ENCODE peak calls at places on chromosomes 11 and 22, in seven cellular contexts. W is HCT116, T is K562, F is SK-N-SH, S is GM12878, O is H1, A is HepG2. N is an unnamed sample.

GRCh38 chr11:15748107-15748506 is 608.2 kb downstream of the SOX6 start:
- DNase-seq in W (no peak), T (no peak), F (no peak), S (no peak), O (no peak), A (no peak), N (no peak)

GRCh38 chr22:39300198-39300830 is 19.1 kb downstream of the RPL3 start:
- DNase-seq in W (no peak), T (no peak), F (no peak), S (no peak), O (no peak), A (no peak), N (peak; percentile 68)

GRCh38 chr22:35914665-35915476 is 113.8 kb downstream of the RBFOX2 start:
- DNase-seq in W (peak; percentile 80), T (peak; percentile 50), F (peak; percentile 62), S (no peak), O (peak; percentile 51), A (peak; percentile 91), N (peak; percentile 18)

GRCh38 chr22:27564806-27565205 is 236.8 kb downstream of the MN1 start:
- DNase-seq in W (no peak), T (no peak), F (no peak), S (no peak), O (no peak), A (no peak), N (no peak)

GRCh38 chr11:47259178-47259977 is 1.6 kb downstream of the NR1H3 start:
- DNase-seq in W (no peak), T (no peak), F (peak; percentile 74), S (no peak), O (peak; percentile 85), A (peak; percentile 46), N (peak; percentile 71)

GRCh38 chr11:116580828-116581227 is 192.0 kb downstream of the BUD13 start:
- DNase-seq in W (no peak), T (no peak), F (no peak), S (no peak), O (peak; percentile 77), A (no peak), N (no peak)

GRCh38 chr11:14687943-14688627 is 44.5 kb downstream of the PDE3B start:
- DNase-seq in W (no peak), T (no peak), F (no peak), S (no peak), O (no peak), A (peak; percentile 54), N (peak; percentile 7)

GRCh38 chr22:40404251-40405177 is 34.1 kb downstream of the SGSM3 start:
- DNase-seq in W (no peak), T (no peak), F (no peak), S (no peak), O (no peak), A (no peak), N (no peak)

GRCh38 chr11:93936416-93936815 is 84.7 kb upstream of the HEPHL1 start:
- DNase-seq in W (no peak), T (no peak), F (peak; percentile 70), S (no peak), O (no peak), A (no peak), N (no peak)

GRCh38 chr22:22848364-22848866 is 39.2 kb upstream of the IGLL5 start:
- DNase-seq in W (peak; percentile 56), T (peak; percentile 99), F (peak; percentile 63), S (no peak), O (peak; percentile 88), A (peak; percentile 50), N (peak; percentile 70)

GRCh38 chr11:84136926-84137325 is 850.8 kb upstream of the CCDC90B start:
- DNase-seq in W (no peak), T (no peak), F (no peak), S (no peak), O (no peak), A (no peak), N (no peak)

GRCh38 chr22:35446365-35446764 is 46.4 kb downstream of the MCM5 start:
- DNase-seq in W (no peak), T (no peak), F (no peak), S (no peak), O (no peak), A (no peak), N (no peak)

GRCh38 chr22:17779286-17780115 is 5.2 kb upstream of the BID start:
- DNase-seq in W (no peak), T (peak; percentile 50), F (no peak), S (peak; percentile 83), O (no peak), A (no peak), N (no peak)

GRCh38 chr22:46111645-46112306 is 38.5 kb upstream of the PPARA start:
- DNase-seq in W (no peak), T (no peak), F (no peak), S (no peak), O (no peak), A (no peak), N (no peak)

GRCh38 chr11:16001899-16002426 is 354.4 kb downstream of the SOX6 start:
- DNase-seq in W (peak; percentile 10), T (no peak), F (no peak), S (no peak), O (no peak), A (peak; percentile 92), N (no peak)

GRCh38 chr22:37483594-37484114 is 2.5 kb downstream of the MFNG start:
- DNase-seq in W (no peak), T (no peak), F (no peak), S (no peak), O (no peak), A (peak; percentile 11), N (no peak)

GRCh38 chr11:75562836-75563484 is 907 bp downstream of the SERPINH1 start:
- DNase-seq in W (no peak), T (peak; percentile 60), F (peak; percentile 64), S (no peak), O (peak; percentile 79), A (no peak), N (peak; percentile 67)

GRCh38 chr11:128361451-128362020 is 225.8 kb downstream of the ETS1 start:
- DNase-seq in W (no peak), T (no peak), F (no peak), S (no peak), O (no peak), A (no peak), N (no peak)

GRCh38 chr11:134519788-134520187 is 107.7 kb upstream of the B3GAT1 start:
- DNase-seq in W (no peak), T (no peak), F (no peak), S (no peak), O (no peak), A (no peak), N (no peak)

GRCh38 chr11:65290448-65291165 is 24.1 kb upstream of the CDC42EP2 start:
- DNase-seq in W (no peak), T (peak; percentile 34), F (no peak), S (peak; percentile 69), O (no peak), A (no peak), N (no peak)

GRCh38 chr11:122115520-122116343 is at the start of gene BLID:
- DNase-seq in W (no peak), T (no peak), F (no peak), S (no peak), O (peak; percentile 74), A (peak; percentile 7), N (peak; percentile 49)

GRCh38 chr11:68780829-68781228 is 29.5 kb upstream of the TESMIN start:
- DNase-seq in W (peak; percentile 4), T (peak; percentile 90), F (peak; percentile 54), S (no peak), O (peak; percentile 89), A (no peak), N (no peak)

DNA sequence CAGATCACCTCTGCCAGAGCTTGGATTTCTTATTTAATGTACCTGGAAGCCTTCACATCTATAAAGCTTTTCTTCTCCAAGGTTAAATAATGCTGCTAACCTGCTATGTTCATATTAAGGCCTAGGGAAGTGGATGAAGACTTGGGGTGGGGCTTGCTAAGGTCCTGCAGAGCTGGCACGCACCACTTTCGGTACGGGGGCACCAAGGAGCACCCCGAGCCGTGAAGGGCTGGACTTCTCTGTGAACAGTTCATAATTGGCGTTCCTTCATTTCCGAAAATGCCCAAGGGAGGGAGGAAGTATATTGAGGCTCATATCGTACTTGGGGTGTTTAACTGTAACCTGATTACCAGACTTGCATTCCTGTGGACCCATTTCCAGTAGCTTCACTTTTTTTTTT is 59.6 kb downstream of the ST14 start:
- DNase-seq in W (no peak), T (no peak), F (no peak), S (no peak), O (peak; percentile 37), A (no peak), N (no peak)
- TF ChIP-seq JUND in W (no peak), T (no peak), F (no peak), S (no peak), O (no peak), A (no peak), N (no peak)

GRCh38 chr11:117930668-117931330 is 1.6 kb upstream of the TMPRSS13 start:
- DNase-seq in W (no peak), T (no peak), F (no peak), S (no peak), O (no peak), A (no peak), N (no peak)
- TF ChIP-seq JUND in W (no peak), T (no peak), F (no peak), S (no peak), O (no peak), A (no peak), N (no peak)

GRCh38 chr11:44931466-44931865 is 19.2 kb downstream of the TP53I11 start:
- DNase-seq in W (no peak), T (no peak), F (no peak), S (no peak), O (no peak), A (no peak), N (no peak)

GRCh38 chr11:44928807-44929206 is 21.9 kb downstream of the TP53I11 start:
- DNase-seq in W (no peak), T (no peak), F (no peak), S (no peak), O (no peak), A (no peak), N (no peak)

GRCh38 chr11:44934110-44934509 is 16.6 kb downstream of the TP53I11 start:
- DNase-seq in W (no peak), T (no peak), F (no peak), S (no peak), O (no peak), A (no peak), N (no peak)

GRCh38 chr11:44928144-44928543 is 22.5 kb downstream of the TP53I11 start:
- DNase-seq in W (no peak), T (no peak), F (no peak), S (no peak), O (no peak), A (no peak), N (no peak)

GRCh38 chr11:44930588-44931302 is 19.9 kb downstream of the TP53I11 start:
- DNase-seq in W (no peak), T (no peak), F (no peak), S (no peak), O (no peak), A (no peak), N (peak; percentile 49)
- TF ChIP-seq JUND in W (no peak), T (no peak), F (no peak), S (no peak), O (no peak), A (no peak), N (no peak)

DNA sequence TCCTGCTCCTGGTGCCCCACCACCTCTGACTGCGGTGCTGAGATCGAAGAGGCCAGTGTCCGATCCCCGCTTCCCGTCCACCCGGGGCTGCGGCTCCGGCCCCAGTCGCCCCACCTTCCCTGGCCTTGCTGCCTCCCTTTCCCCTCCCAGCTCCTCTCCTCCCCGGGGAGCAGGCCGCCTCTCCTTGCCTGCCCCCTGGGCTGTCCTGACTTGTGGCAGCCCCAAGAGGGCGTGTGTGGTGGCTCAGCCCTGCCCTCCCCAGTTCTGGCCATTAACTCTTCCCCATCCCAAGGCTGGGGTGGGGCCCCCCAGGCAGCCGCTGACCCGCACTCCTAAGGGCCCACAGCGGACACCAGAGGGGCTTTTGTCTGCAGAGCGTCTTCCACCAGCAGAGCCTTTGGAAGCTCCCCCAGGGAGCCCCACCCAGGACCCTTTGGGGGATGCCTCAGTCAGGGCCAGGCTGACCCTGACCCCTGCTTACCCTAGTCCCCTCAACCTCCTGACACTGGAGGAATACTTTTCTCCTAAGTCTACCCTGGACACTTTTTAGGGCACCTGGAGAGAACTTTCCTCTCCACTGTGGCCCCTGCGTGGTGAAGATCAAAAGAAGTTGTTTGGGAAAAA is 16.7 kb downstream of the RTN4RL2 start:
- DNase-seq in W (no peak), T (no peak), F (no peak), S (no peak), O (peak; percentile 68), A (no peak), N (peak; percentile 93)
- TF ChIP-seq JUND in W (no peak), T (no peak), F (no peak), S (no peak), O (no peak), A (no peak), N (no peak)